ENCODE peak calls at places on chromosomes 2 and 18, in four cellular contexts. U is thoracic aorta, K is colonic mucosa, X is mammary epithelial cell. G is an unnamed sample.
A peak's percentile ranks its signal among the peaks of the same experiment; 100 is the strongest.

GRCh38 chr18:68925268-68925667 is 127.4 kb downstream of the CCDC102B start:
- DNase-seq in U (no peak), K (no peak), X (peak; percentile 35), G (no peak)

GRCh38 chr2:158505448-158505934 is 48.7 kb downstream of the PKP4 start:
- DNase-seq in U (no peak), K (no peak), X (peak; percentile 44), G (no peak)

GRCh38 chr2:196420143-196420542 is 219.4 kb upstream of the CCDC150 start:
- DNase-seq in U (no peak), K (no peak), X (no peak), G (no peak)

GRCh38 chr18:79799619-79800352 is 2.0 kb downstream of the KCNG2 start:
- DNase-seq in U (no peak), K (no peak), X (no peak), G (no peak)

GRCh38 chr2:111634050-111634784 is 249.8 kb downstream of the ANAPC1 start:
- DNase-seq in U (no peak), K (no peak), X (peak; percentile 14), G (no peak)

GRCh38 chr18:45745817-45746461 is 22.0 kb downstream of the SLC14A1 start:
- DNase-seq in U (no peak), K (no peak), X (peak; percentile 5), G (peak; percentile 66)

GRCh38 chr2:60819155-60819862 is 62.1 kb upstream of the REL start:
- DNase-seq in U (no peak), K (no peak), X (no peak), G (peak; percentile 29)

GRCh38 chr2:70132244-70133126 is 45.2 kb downstream of the PCBP1 start:
- DNase-seq in U (no peak), K (peak; percentile 52), X (peak; percentile 45), G (no peak)

GRCh38 chr2:45117383-45117782 is 108.1 kb upstream of the SIX2 start:
- DNase-seq in U (no peak), K (no peak), X (no peak), G (no peak)

GRCh38 chr18:78722959-78723706 is 256.5 kb upstream of the SALL3 start:
- DNase-seq in U (no peak), K (no peak), X (no peak), G (no peak)

GRCh38 chr2:207473203-207473865 is 56.4 kb upstream of the CREB1 start:
- DNase-seq in U (no peak), K (no peak), X (peak; percentile 68), G (no peak)

GRCh38 chr2:55420901-55421300 is 1.2 kb upstream of the CCDC88A start:
- DNase-seq in U (no peak), K (no peak), X (no peak), G (no peak)

GRCh38 chr18:79523221-79523737 is 127.5 kb downstream of the NFATC1 start:
- DNase-seq in U (no peak), K (no peak), X (no peak), G (no peak)

GRCh38 chr2:119996148-119996547 is 16.7 kb upstream of the EPB41L5 start:
- DNase-seq in U (no peak), K (no peak), X (no peak), G (no peak)

GRCh38 chr2:198328454-198328853 is 524.1 kb downstream of the PLCL1 start:
- DNase-seq in U (no peak), K (no peak), X (no peak), G (no peak)

GRCh38 chr2:62133320-62133823 is 62.5 kb upstream of the B3GNT2 start:
- DNase-seq in U (no peak), K (no peak), X (no peak), G (no peak)

GRCh38 chr2:122011493-122012270 is 256.2 kb downstream of the TSN start:
- DNase-seq in U (no peak), K (no peak), X (no peak), G (no peak)

GRCh38 chr2:24009680-24010476 is at the start of gene MFSD2B:
- DNase-seq in U (no peak), K (no peak), X (no peak), G (no peak)

GRCh38 chr2:74014813-74015212 is 30.1 kb downstream of the TET3 start:
- DNase-seq in U (no peak), K (no peak), X (no peak), G (no peak)

GRCh38 chr2:109451671-109452070 is 162.1 kb downstream of the SEPTIN10 start:
- DNase-seq in U (no peak), K (no peak), X (no peak), G (peak; percentile 46)

GRCh38 chr2:164910091-164910899 is 45.0 kb downstream of the SLC38A11 start:
- DNase-seq in U (no peak), K (peak; percentile 49), X (peak; percentile 84), G (no peak)
- H3K4me3 ChIP-seq in U (no peak overlapping the region), K (no peak overlapping the region), X (no peak overlapping the region), G (no peak overlapping the region)

GRCh38 chr2:86396304-86396785 is 44.8 kb upstream of the KDM3A start:
- DNase-seq in U (no peak), K (peak; percentile 29), X (peak; percentile 30), G (no peak)

GRCh38 chr2:86393521-86394490 is 47.4 kb upstream of the KDM3A start:
- DNase-seq in U (no peak), K (peak; percentile 41), X (peak; percentile 77), G (no peak)

GRCh38 chr2:86398500-86398899 is 42.7 kb upstream of the KDM3A start:
- DNase-seq in U (no peak), K (no peak), X (no peak), G (no peak)

GRCh38 chr2:86397989-86398388 is 43.2 kb upstream of the KDM3A start:
- DNase-seq in U (no peak), K (no peak), X (no peak), G (no peak)

GRCh38 chr2:86392873-86393272 is 48.3 kb upstream of the KDM3A start:
- DNase-seq in U (no peak), K (no peak), X (no peak), G (no peak)
- TF ChIP-seq CTCF in U (no peak), K (no peak), X (no peak), G (no peak)

GRCh38 chr2:230944123-230944653 is 19.1 kb upstream of the GPR55 start:
- DNase-seq in U (no peak), K (no peak), X (no peak), G (peak; percentile 25)
- H3K27ac ChIP-seq in U (no peak overlapping the region), K (no peak overlapping the region), X (no peak overlapping the region), G (no peak overlapping the region)

GRCh38 chr18:35030234-35030989 is 10.8 kb upstream of the MAPRE2 start:
- DNase-seq in U (no peak), K (peak; percentile 46), X (no peak), G (no peak)
- H3K4me3 ChIP-seq in U (peak overlapping the region; percentile 56), K (no peak overlapping the region), X (no peak overlapping the region), G (peak overlapping the region; percentile 42)

GRCh38 chr2:64999754-65000153 is 10.6 kb downstream of the SLC1A4 start:
- DNase-seq in U (no peak), K (no peak), X (no peak), G (no peak)
- TF ChIP-seq CTCF in U (no peak), K (no peak), X (no peak), G (no peak)